ENCODE peak calls at places on chromosomes 1 and 21, in four cellular contexts. One of them, this sample, is unnamed.

GRCh38 chr21:35204850-35205564 is 155.9 kb upstream of the RUNX1 start:
- DNase-seq in CD8-positive, alpha-beta T cell: no peak
- DNase-seq in fibroblast of lung: peak
- DNase-seq in esophagus muscularis mucosa: no peak
- DNase-seq in this sample: peak

GRCh38 chr1:53076165-53076564 is 14.2 kb downstream of the PODN start:
- DNase-seq in CD8-positive, alpha-beta T cell: no peak
- DNase-seq in fibroblast of lung: no peak
- DNase-seq in esophagus muscularis mucosa: no peak
- DNase-seq in this sample: no peak

GRCh38 chr1:237054313-237054712 is 12.3 kb downstream of the RYR2 start:
- DNase-seq in CD8-positive, alpha-beta T cell: no peak
- DNase-seq in fibroblast of lung: no peak
- DNase-seq in esophagus muscularis mucosa: no peak
- DNase-seq in this sample: no peak

GRCh38 chr1:16191916-16192545 is 20.4 kb downstream of the ARHGEF19 start:
- DNase-seq in CD8-positive, alpha-beta T cell: no peak
- DNase-seq in fibroblast of lung: no peak
- DNase-seq in esophagus muscularis mucosa: no peak
- DNase-seq in this sample: no peak

GRCh38 chr21:46168659-46169386 is 13.4 kb upstream of the FTCD start:
- DNase-seq in CD8-positive, alpha-beta T cell: no peak
- DNase-seq in fibroblast of lung: no peak
- DNase-seq in esophagus muscularis mucosa: no peak
- DNase-seq in this sample: peak

GRCh38 chr21:33870768-33871167 is 44.8 kb downstream of the ATP5PO start:
- DNase-seq in CD8-positive, alpha-beta T cell: no peak
- DNase-seq in fibroblast of lung: no peak
- DNase-seq in esophagus muscularis mucosa: no peak
- DNase-seq in this sample: no peak

GRCh38 chr21:38809170-38809878 is 3.6 kb downstream of the ETS2 start:
- DNase-seq in CD8-positive, alpha-beta T cell: no peak
- DNase-seq in fibroblast of lung: no peak
- DNase-seq in esophagus muscularis mucosa: no peak
- DNase-seq in this sample: no peak

GRCh38 chr21:46094401-46095105 is 3.4 kb upstream of the COL6A2 start:
- DNase-seq in CD8-positive, alpha-beta T cell: no peak
- DNase-seq in fibroblast of lung: no peak
- DNase-seq in esophagus muscularis mucosa: peak
- DNase-seq in this sample: peak

GRCh38 chr21:42366292-42367010 is at the start of gene TFF1:
- DNase-seq in CD8-positive, alpha-beta T cell: no peak
- DNase-seq in fibroblast of lung: no peak
- DNase-seq in esophagus muscularis mucosa: no peak
- DNase-seq in this sample: no peak

GRCh38 chr1:118223426-118223825 is 38.4 kb upstream of the SPAG17 start:
- DNase-seq in CD8-positive, alpha-beta T cell: no peak
- DNase-seq in fibroblast of lung: peak
- DNase-seq in esophagus muscularis mucosa: no peak
- DNase-seq in this sample: no peak

GRCh38 chr21:45528981-45529784 is 13.1 kb downstream of the SLC19A1 start:
- DNase-seq in CD8-positive, alpha-beta T cell: no peak
- DNase-seq in fibroblast of lung: no peak
- DNase-seq in esophagus muscularis mucosa: no peak
- DNase-seq in this sample: no peak

GRCh38 chr1:28163496-28164120 is 12.9 kb downstream of the PTAFR start:
- DNase-seq in CD8-positive, alpha-beta T cell: no peak
- DNase-seq in fibroblast of lung: peak
- DNase-seq in esophagus muscularis mucosa: no peak
- DNase-seq in this sample: no peak

GRCh38 chr1:155909894-155910293 is 1.3 kb downstream of the RIT1 start:
- DNase-seq in CD8-positive, alpha-beta T cell: no peak
- DNase-seq in fibroblast of lung: peak
- DNase-seq in esophagus muscularis mucosa: no peak
- DNase-seq in this sample: no peak

GRCh38 chr1:17633654-17634053 is 94.2 kb downstream of the ARHGEF10L start:
- DNase-seq in CD8-positive, alpha-beta T cell: no peak
- DNase-seq in fibroblast of lung: peak
- DNase-seq in esophagus muscularis mucosa: no peak
- DNase-seq in this sample: no peak

GRCh38 chr1:227921461-227922185 is 26.1 kb downstream of the WNT9A start:
- DNase-seq in CD8-positive, alpha-beta T cell: no peak
- DNase-seq in fibroblast of lung: no peak
- DNase-seq in esophagus muscularis mucosa: no peak
- DNase-seq in this sample: no peak

GRCh38 chr1:77370588-77371306 is 88.9 kb downstream of the AK5 start:
- DNase-seq in CD8-positive, alpha-beta T cell: no peak
- DNase-seq in fibroblast of lung: peak
- DNase-seq in esophagus muscularis mucosa: no peak
- DNase-seq in this sample: no peak

GRCh38 chr1:182095946-182096345 is 34.4 kb upstream of the ZNF648 start:
- DNase-seq in CD8-positive, alpha-beta T cell: no peak
- DNase-seq in fibroblast of lung: no peak
- DNase-seq in esophagus muscularis mucosa: no peak
- DNase-seq in this sample: no peak

GRCh38 chr1:42968654-42969053 is 10.0 kb upstream of the SLC2A1 start:
- DNase-seq in CD8-positive, alpha-beta T cell: no peak
- DNase-seq in fibroblast of lung: no peak
- DNase-seq in esophagus muscularis mucosa: no peak
- DNase-seq in this sample: no peak

GRCh38 chr1:61641578-61642336 is 83.2 kb downstream of the TM2D1 start:
- DNase-seq in CD8-positive, alpha-beta T cell: peak
- DNase-seq in fibroblast of lung: peak
- DNase-seq in esophagus muscularis mucosa: peak
- DNase-seq in this sample: peak

GRCh38 chr1:51753969-51754368 is 124.6 kb downstream of the NRDC start:
- DNase-seq in CD8-positive, alpha-beta T cell: no peak
- DNase-seq in fibroblast of lung: no peak
- DNase-seq in esophagus muscularis mucosa: no peak
- DNase-seq in this sample: no peak

GRCh38 chr1:50333595-50333974 is 89.7 kb downstream of the DMRTA2 start:
- DNase-seq in CD8-positive, alpha-beta T cell: peak
- DNase-seq in fibroblast of lung: peak
- DNase-seq in esophagus muscularis mucosa: no peak
- DNase-seq in this sample: no peak

GRCh38 chr21:39676054-39676771 is 63.5 kb downstream of the B3GALT5 start:
- DNase-seq in CD8-positive, alpha-beta T cell: no peak
- DNase-seq in fibroblast of lung: peak
- DNase-seq in esophagus muscularis mucosa: no peak
- DNase-seq in this sample: no peak

GRCh38 chr21:33647560-33647959 is 5.3 kb downstream of the ITSN1 start:
- DNase-seq in CD8-positive, alpha-beta T cell: no peak
- DNase-seq in fibroblast of lung: no peak
- DNase-seq in esophagus muscularis mucosa: no peak
- DNase-seq in this sample: no peak

GRCh38 chr1:184567648-184568047 is 180.8 kb downstream of the C1orf21 start:
- DNase-seq in CD8-positive, alpha-beta T cell: no peak
- DNase-seq in fibroblast of lung: peak
- DNase-seq in esophagus muscularis mucosa: no peak
- DNase-seq in this sample: no peak

GRCh38 chr1:66984491-66984890 is 59.7 kb downstream of the MIER1 start:
- DNase-seq in CD8-positive, alpha-beta T cell: no peak
- DNase-seq in fibroblast of lung: no peak
- DNase-seq in esophagus muscularis mucosa: no peak
- DNase-seq in this sample: no peak

GRCh38 chr1:69410893-69411292 is 156.8 kb upstream of the LRRC7 start:
- DNase-seq in CD8-positive, alpha-beta T cell: no peak
- DNase-seq in fibroblast of lung: no peak
- DNase-seq in esophagus muscularis mucosa: no peak
- DNase-seq in this sample: no peak

GRCh38 chr1:83819436-83819835 is 179.5 kb downstream of the TTLL7 start:
- DNase-seq in CD8-positive, alpha-beta T cell: no peak
- DNase-seq in fibroblast of lung: no peak
- DNase-seq in esophagus muscularis mucosa: no peak
- DNase-seq in this sample: no peak

GRCh38 chr1:28313710-28314510 is 14.9 kb upstream of the MED18 start:
- DNase-seq in CD8-positive, alpha-beta T cell: no peak
- DNase-seq in fibroblast of lung: peak
- DNase-seq in esophagus muscularis mucosa: no peak
- DNase-seq in this sample: peak

GRCh38 chr1:214296860-214297699 is 16.1 kb downstream of the SMYD2 start:
- DNase-seq in CD8-positive, alpha-beta T cell: no peak
- DNase-seq in fibroblast of lung: peak
- DNase-seq in esophagus muscularis mucosa: no peak
- DNase-seq in this sample: no peak

GRCh38 chr1:154878371-154879355 is 8.6 kb upstream of the KCNN3 start:
- DNase-seq in CD8-positive, alpha-beta T cell: peak
- DNase-seq in fibroblast of lung: peak
- DNase-seq in esophagus muscularis mucosa: no peak
- DNase-seq in this sample: peak

GRCh38 chr1:209651148-209651547 is 1.1 kb downstream of the LAMB3 start:
- DNase-seq in CD8-positive, alpha-beta T cell: peak
- DNase-seq in fibroblast of lung: peak
- DNase-seq in esophagus muscularis mucosa: peak
- DNase-seq in this sample: peak

GRCh38 chr1:31354266-31354665 is 18.6 kb downstream of the FABP3 start:
- DNase-seq in CD8-positive, alpha-beta T cell: no peak
- DNase-seq in fibroblast of lung: peak
- DNase-seq in esophagus muscularis mucosa: no peak
- DNase-seq in this sample: no peak
- H3K27ac ChIP-seq in CD8-positive, alpha-beta T cell: no peak
- H3K27ac ChIP-seq in fibroblast of lung: no peak
- H3K27ac ChIP-seq in esophagus muscularis mucosa: no peak
- H3K27ac ChIP-seq in this sample: no peak

DNA sequence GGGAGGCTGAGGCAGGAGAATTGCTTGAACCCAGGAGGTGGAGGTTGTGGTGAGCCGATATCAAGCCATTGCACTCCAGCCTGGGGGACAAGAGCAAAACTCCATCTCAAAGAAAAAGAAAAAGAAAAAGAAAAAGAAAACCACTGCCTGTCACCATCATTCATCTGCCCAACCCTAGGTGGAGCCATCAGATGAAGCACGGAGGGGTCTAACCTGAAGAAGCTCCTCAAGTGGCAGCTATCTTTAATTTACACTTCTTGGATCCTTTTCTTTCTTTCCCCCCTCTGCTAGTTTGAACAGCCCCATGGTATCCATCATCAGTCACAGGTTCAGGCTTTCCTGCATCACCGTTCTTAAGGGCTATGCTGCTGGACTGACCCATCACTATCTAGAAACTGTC is 57.0 kb downstream of the PLEKHA6 start:
- DNase-seq in CD8-positive, alpha-beta T cell: no peak
- DNase-seq in fibroblast of lung: no peak
- DNase-seq in esophagus muscularis mucosa: no peak
- DNase-seq in this sample: no peak
- TF ChIP-seq CTCF in CD8-positive, alpha-beta T cell: no peak
- TF ChIP-seq CTCF in fibroblast of lung: no peak
- TF ChIP-seq CTCF in esophagus muscularis mucosa: no peak
- TF ChIP-seq CTCF in this sample: no peak

DNA sequence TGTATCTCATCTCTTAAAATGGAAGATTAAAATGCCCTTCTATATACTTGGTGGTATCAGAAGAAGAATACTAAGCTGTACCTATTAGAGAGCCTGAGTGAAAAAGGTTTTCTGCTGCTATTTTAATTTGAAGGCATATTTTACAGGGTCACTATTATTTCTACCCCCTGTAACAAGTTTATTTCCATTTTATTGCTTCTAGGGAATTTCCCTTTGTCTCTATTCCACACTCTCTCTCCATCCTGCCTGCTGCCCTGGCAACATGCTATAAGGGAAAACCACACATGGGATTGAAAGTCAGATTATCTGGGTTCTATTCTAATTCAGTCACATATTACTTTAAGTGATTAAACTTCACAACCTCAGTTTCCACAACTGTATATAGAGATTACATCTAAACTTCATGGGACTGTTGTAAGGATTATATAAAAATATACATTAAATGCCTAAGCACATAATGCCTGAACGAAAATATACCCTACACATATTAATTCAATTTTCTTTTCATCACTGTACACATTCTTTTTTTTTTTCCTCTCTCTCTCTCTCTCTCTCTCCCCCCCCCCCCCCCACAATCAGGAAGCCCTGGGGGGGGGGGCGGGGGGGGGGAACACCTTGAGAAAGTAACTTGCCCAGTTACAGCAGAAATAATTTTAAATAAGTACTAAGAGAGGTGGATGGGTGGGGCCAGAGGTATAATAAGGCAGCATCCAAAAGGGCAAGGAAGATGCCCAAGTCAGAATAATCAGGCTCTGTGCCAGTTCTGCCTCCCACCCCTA is 51.5 kb downstream of the LUZP1 start:
- DNase-seq in CD8-positive, alpha-beta T cell: no peak
- DNase-seq in fibroblast of lung: no peak
- DNase-seq in esophagus muscularis mucosa: no peak
- DNase-seq in this sample: no peak
- H3K27ac ChIP-seq in CD8-positive, alpha-beta T cell: no peak
- H3K27ac ChIP-seq in fibroblast of lung: no peak
- H3K27ac ChIP-seq in esophagus muscularis mucosa: no peak
- H3K27ac ChIP-seq in this sample: no peak

DNA sequence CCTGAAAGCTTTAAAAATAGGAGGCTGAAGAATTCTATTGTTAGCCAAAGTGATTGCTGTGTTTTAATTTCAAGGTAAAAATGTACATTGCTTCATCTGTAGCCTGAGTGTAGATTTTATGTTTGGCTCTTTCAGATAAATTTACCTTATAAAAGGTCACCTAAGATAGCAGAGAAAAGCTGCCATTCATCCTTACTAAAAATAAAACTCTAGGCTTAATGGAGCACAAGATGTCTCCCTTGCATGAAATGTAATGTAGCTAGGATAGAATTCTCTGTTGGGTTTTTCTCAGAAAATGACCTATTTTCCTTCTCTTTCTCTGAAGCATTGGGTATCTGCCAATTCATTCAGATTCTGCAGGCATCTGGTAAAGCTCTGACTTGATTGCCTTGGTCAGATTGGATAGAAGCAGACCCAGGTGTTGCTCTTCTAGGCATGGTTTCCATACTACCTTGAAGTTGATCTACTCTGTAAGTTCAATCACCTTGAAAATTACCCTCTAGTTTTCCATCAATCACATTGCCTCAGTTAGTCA is 176.6 kb upstream of the GORAB start:
- DNase-seq in CD8-positive, alpha-beta T cell: no peak
- DNase-seq in fibroblast of lung: no peak
- DNase-seq in esophagus muscularis mucosa: no peak
- DNase-seq in this sample: no peak
- TF ChIP-seq CTCF in CD8-positive, alpha-beta T cell: no peak
- TF ChIP-seq CTCF in fibroblast of lung: no peak
- TF ChIP-seq CTCF in esophagus muscularis mucosa: no peak
- TF ChIP-seq CTCF in this sample: no peak

GRCh38 chr1:100354971-100355394 is 2.7 kb downstream of the CDC14A start:
- DNase-seq in CD8-positive, alpha-beta T cell: no peak
- DNase-seq in fibroblast of lung: peak
- DNase-seq in esophagus muscularis mucosa: no peak
- DNase-seq in this sample: no peak
- H3K27ac ChIP-seq in CD8-positive, alpha-beta T cell: peak
- H3K27ac ChIP-seq in fibroblast of lung: no peak
- H3K27ac ChIP-seq in esophagus muscularis mucosa: no peak
- H3K27ac ChIP-seq in this sample: no peak

DNA sequence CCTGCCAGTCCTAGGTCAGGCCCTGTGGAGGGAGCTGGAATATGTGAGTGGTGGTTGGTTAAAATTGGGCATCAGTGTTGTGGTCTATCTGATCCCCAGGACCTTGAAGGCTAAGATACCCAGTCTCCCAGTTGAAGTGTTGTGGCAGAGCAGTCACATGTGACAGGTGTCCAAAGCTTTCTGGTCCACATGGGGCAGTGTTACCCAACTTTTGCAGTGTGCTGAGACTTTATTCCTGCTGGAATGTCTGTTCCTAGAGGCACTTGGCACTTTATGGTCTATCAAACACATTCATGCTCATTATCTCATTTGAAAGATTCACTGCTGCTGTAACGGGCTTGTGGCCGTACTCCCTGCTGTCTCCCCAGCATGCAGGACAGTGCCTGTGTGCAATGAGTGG is 21.0 kb upstream of the LORICRIN start:
- DNase-seq in CD8-positive, alpha-beta T cell: no peak
- DNase-seq in fibroblast of lung: no peak
- DNase-seq in esophagus muscularis mucosa: no peak
- DNase-seq in this sample: no peak
- TF ChIP-seq CTCF in CD8-positive, alpha-beta T cell: no peak
- TF ChIP-seq CTCF in fibroblast of lung: no peak
- TF ChIP-seq CTCF in esophagus muscularis mucosa: no peak
- TF ChIP-seq CTCF in this sample: no peak